ENCODE peak calls at places on chromosomes 13 and 19, in eight cellular contexts. One of them, this sample, is unnamed.
A peak's percentile ranks its signal among the peaks of the same experiment; 100 is the strongest.

GRCh38 chr19:31715249-31715944 is 366.2 kb upstream of the TSHZ3 start:
- DNase-seq in activated gamma-delta T cell treated with anti-CD3 and anti-CD28 coated beads, Interleukin-2, amount 50 U/mL, for 16 hours: no peak
- DNase-seq in NCI-H774: no peak
- DNase-seq in stimulated activated CD8-positive, alpha-beta memory T cell treated with anti-CD3 and anti-CD28 coated beads, Interleukin-12 subunit alpha, Interleukin-12 subunit beta, amount 100 ng/mL, for 4 hours: no peak
- DNase-seq in erythroblast: no peak
- DNase-seq in HEK293T: no peak
- DNase-seq in AG20443: peak; percentile 26
- DNase-seq in heart left ventricle: no peak
- DNase-seq in this sample: no peak

GRCh38 chr13:95814494-95814893 is 137.6 kb downstream of the DNAJC3 start:
- DNase-seq in NCI-H774: no peak
- DNase-seq in AG20443: no peak
- DNase-seq in erythroblast: no peak
- DNase-seq in heart left ventricle: no peak
- DNase-seq in activated gamma-delta T cell treated with anti-CD3 and anti-CD28 coated beads, Interleukin-2, amount 50 U/mL, for 16 hours: no peak
- DNase-seq in HEK293T: no peak
- DNase-seq in stimulated activated CD8-positive, alpha-beta memory T cell treated with anti-CD3 and anti-CD28 coated beads, Interleukin-12 subunit alpha, Interleukin-12 subunit beta, amount 100 ng/mL, for 4 hours: no peak
- DNase-seq in this sample: no peak

GRCh38 chr19:2214253-2214652 is 21.9 kb downstream of the PLEKHJ1 start:
- DNase-seq in AG20443: no peak
- DNase-seq in NCI-H774: no peak
- DNase-seq in heart left ventricle: no peak
- DNase-seq in HEK293T: no peak
- DNase-seq in erythroblast: no peak
- DNase-seq in stimulated activated CD8-positive, alpha-beta memory T cell treated with anti-CD3 and anti-CD28 coated beads, Interleukin-12 subunit alpha, Interleukin-12 subunit beta, amount 100 ng/mL, for 4 hours: no peak
- DNase-seq in activated gamma-delta T cell treated with anti-CD3 and anti-CD28 coated beads, Interleukin-2, amount 50 U/mL, for 16 hours: no peak
- DNase-seq in this sample: no peak

GRCh38 chr13:30616927-30617314 is 799 bp upstream of the USPL1 start:
- DNase-seq in AG20443: peak; percentile 74
- DNase-seq in erythroblast: peak; percentile 94
- DNase-seq in HEK293T: peak; percentile 51
- DNase-seq in NCI-H774: peak; percentile 19
- DNase-seq in activated gamma-delta T cell treated with anti-CD3 and anti-CD28 coated beads, Interleukin-2, amount 50 U/mL, for 16 hours: peak; percentile 22
- DNase-seq in heart left ventricle: peak; percentile 76
- DNase-seq in stimulated activated CD8-positive, alpha-beta memory T cell treated with anti-CD3 and anti-CD28 coated beads, Interleukin-12 subunit alpha, Interleukin-12 subunit beta, amount 100 ng/mL, for 4 hours: no peak
- DNase-seq in this sample: no peak

GRCh38 chr13:90732049-90732448 is 615.4 kb upstream of the MIR17HG start:
- DNase-seq in activated gamma-delta T cell treated with anti-CD3 and anti-CD28 coated beads, Interleukin-2, amount 50 U/mL, for 16 hours: no peak
- DNase-seq in stimulated activated CD8-positive, alpha-beta memory T cell treated with anti-CD3 and anti-CD28 coated beads, Interleukin-12 subunit alpha, Interleukin-12 subunit beta, amount 100 ng/mL, for 4 hours: no peak
- DNase-seq in heart left ventricle: no peak
- DNase-seq in HEK293T: no peak
- DNase-seq in erythroblast: no peak
- DNase-seq in AG20443: no peak
- DNase-seq in NCI-H774: no peak
- DNase-seq in this sample: no peak

GRCh38 chr19:2168619-2169424 is 5.1 kb downstream of the DOT1L start:
- DNase-seq in NCI-H774: no peak
- DNase-seq in heart left ventricle: peak; percentile 98
- DNase-seq in activated gamma-delta T cell treated with anti-CD3 and anti-CD28 coated beads, Interleukin-2, amount 50 U/mL, for 16 hours: peak; percentile 73
- DNase-seq in AG20443: peak; percentile 95
- DNase-seq in HEK293T: peak; percentile 37
- DNase-seq in erythroblast: peak; percentile 91
- DNase-seq in stimulated activated CD8-positive, alpha-beta memory T cell treated with anti-CD3 and anti-CD28 coated beads, Interleukin-12 subunit alpha, Interleukin-12 subunit beta, amount 100 ng/mL, for 4 hours: peak; percentile 83
- DNase-seq in this sample: peak; percentile 94

GRCh38 chr19:3895788-3896187 is 15.3 kb downstream of the ATCAY start:
- DNase-seq in erythroblast: no peak
- DNase-seq in heart left ventricle: no peak
- DNase-seq in NCI-H774: no peak
- DNase-seq in HEK293T: no peak
- DNase-seq in stimulated activated CD8-positive, alpha-beta memory T cell treated with anti-CD3 and anti-CD28 coated beads, Interleukin-12 subunit alpha, Interleukin-12 subunit beta, amount 100 ng/mL, for 4 hours: no peak
- DNase-seq in AG20443: no peak
- DNase-seq in activated gamma-delta T cell treated with anti-CD3 and anti-CD28 coated beads, Interleukin-2, amount 50 U/mL, for 16 hours: no peak
- DNase-seq in this sample: no peak

GRCh38 chr13:51130348-51130747 is 19.3 kb upstream of the C13orf42 start:
- DNase-seq in heart left ventricle: no peak
- DNase-seq in NCI-H774: no peak
- DNase-seq in erythroblast: no peak
- DNase-seq in stimulated activated CD8-positive, alpha-beta memory T cell treated with anti-CD3 and anti-CD28 coated beads, Interleukin-12 subunit alpha, Interleukin-12 subunit beta, amount 100 ng/mL, for 4 hours: no peak
- DNase-seq in AG20443: no peak
- DNase-seq in activated gamma-delta T cell treated with anti-CD3 and anti-CD28 coated beads, Interleukin-2, amount 50 U/mL, for 16 hours: no peak
- DNase-seq in HEK293T: no peak
- DNase-seq in this sample: no peak

GRCh38 chr19:18306903-18307681 is 15.8 kb downstream of the LSM4 start:
- DNase-seq in HEK293T: no peak
- DNase-seq in AG20443: no peak
- DNase-seq in activated gamma-delta T cell treated with anti-CD3 and anti-CD28 coated beads, Interleukin-2, amount 50 U/mL, for 16 hours: no peak
- DNase-seq in stimulated activated CD8-positive, alpha-beta memory T cell treated with anti-CD3 and anti-CD28 coated beads, Interleukin-12 subunit alpha, Interleukin-12 subunit beta, amount 100 ng/mL, for 4 hours: no peak
- DNase-seq in NCI-H774: no peak
- DNase-seq in heart left ventricle: no peak
- DNase-seq in erythroblast: no peak
- DNase-seq in this sample: no peak

GRCh38 chr19:39078436-39079200 is 5.5 kb upstream of the ACP7 start:
- DNase-seq in HEK293T: no peak
- DNase-seq in activated gamma-delta T cell treated with anti-CD3 and anti-CD28 coated beads, Interleukin-2, amount 50 U/mL, for 16 hours: no peak
- DNase-seq in heart left ventricle: no peak
- DNase-seq in erythroblast: no peak
- DNase-seq in NCI-H774: no peak
- DNase-seq in AG20443: peak; percentile 87
- DNase-seq in stimulated activated CD8-positive, alpha-beta memory T cell treated with anti-CD3 and anti-CD28 coated beads, Interleukin-12 subunit alpha, Interleukin-12 subunit beta, amount 100 ng/mL, for 4 hours: no peak
- DNase-seq in this sample: peak; percentile 15

This sample was measured in GOT3.